ENCODE peak calls at places on chromosome 3, in six cellular contexts. M is H9, J is neuronal stem cell, E is IMR-90, X is mesenchymal stem cell, Z is trophoblast cell. O is an unnamed sample. For H3K9me3, the result is how much of the 10 kb centered on the place peaks cover.

GRCh38 chr3:126659915-126660886 is 5.3 kb upstream of the TXNRD3 start:
- DNase-seq in X (no peak), E (no peak), M (peak), Z (peak), J (no peak), O (no peak)

GRCh38 chr3:8773941-8774542 is 4.6 kb upstream of the OXTR start:
- DNase-seq in E (no peak), J (no peak), X (no peak), M (no peak), Z (no peak), O (no peak)

GRCh38 chr3:117651271-117651670 is 941.7 kb downstream of the TUSC7 start:
- DNase-seq in X (no peak), Z (no peak), J (no peak), M (no peak), E (no peak), O (no peak)

GRCh38 chr3:186653984-186654383 is 11.8 kb upstream of the HRG start:
- DNase-seq in Z (no peak), X (peak), J (peak), E (no peak), M (peak), O (peak)

GRCh38 chr3:71185733-71186455 is 397.6 kb downstream of the FOXP1 start:
- DNase-seq in Z (peak), J (no peak), M (no peak), E (peak), X (peak), O (no peak)

GRCh38 chr3:142447308-142447851 is 457 bp downstream of the XRN1 start:
- DNase-seq in X (peak), J (no peak), E (peak), Z (peak), M (no peak), O (no peak)

GRCh38 chr3:11198495-11198894 is 44.2 kb downstream of the HRH1 start:
- DNase-seq in M (no peak), Z (no peak), J (no peak), X (no peak), E (no peak), O (no peak)

GRCh38 chr3:45043715-45044299 is 17.7 kb downstream of the CLEC3B start:
- DNase-seq in M (no peak), J (no peak), Z (peak), E (peak), X (peak), O (no peak)

GRCh38 chr3:68999605-69000004 is 13.9 kb downstream of the EOGT start:
- DNase-seq in X (peak), J (no peak), M (no peak), Z (no peak), E (peak), O (no peak)

GRCh38 chr3:5053021-5053831 is 68.9 kb upstream of the ARL8B start:
- DNase-seq in X (peak), Z (peak), E (peak), J (no peak), M (no peak), O (no peak)

GRCh38 chr3:27680517-27681246 is 41.4 kb downstream of the EOMES start:
- DNase-seq in M (peak), X (no peak), Z (no peak), J (peak), E (no peak), O (peak)

GRCh38 chr3:195809291-195809785 is 2.4 kb downstream of the MUC4 start:
- DNase-seq in X (no peak), E (no peak), M (no peak), Z (no peak), J (no peak), O (no peak)

GRCh38 chr3:71850654-71851053 is 65.7 kb upstream of the PROK2 start:
- DNase-seq in X (no peak), Z (no peak), E (no peak), M (no peak), J (no peak), O (no peak)

GRCh38 chr3:13655074-13655913 is 106.4 kb downstream of the FBLN2 start:
- DNase-seq in Z (peak), E (peak), M (peak), J (peak), X (peak), O (peak)

GRCh38 chr3:61035573-61035972 is 215.7 kb downstream of the FHIT start:
- DNase-seq in Z (peak), X (no peak), E (no peak), M (no peak), J (no peak), O (no peak)

GRCh38 chr3:134197681-134198261 is 52.9 kb downstream of the RYK start:
- DNase-seq in Z (peak), E (peak), M (no peak), J (no peak), X (peak), O (no peak)

GRCh38 chr3:191961036-191961435 is 500.1 kb downstream of the PYDC2 start:
- DNase-seq in Z (no peak), M (no peak), J (no peak), E (no peak), X (peak), O (no peak)
- H3K18ac ChIP-seq in Z (no peak), M (no peak), J (no peak), E (no peak), X (no peak), O (no peak)

DNA sequence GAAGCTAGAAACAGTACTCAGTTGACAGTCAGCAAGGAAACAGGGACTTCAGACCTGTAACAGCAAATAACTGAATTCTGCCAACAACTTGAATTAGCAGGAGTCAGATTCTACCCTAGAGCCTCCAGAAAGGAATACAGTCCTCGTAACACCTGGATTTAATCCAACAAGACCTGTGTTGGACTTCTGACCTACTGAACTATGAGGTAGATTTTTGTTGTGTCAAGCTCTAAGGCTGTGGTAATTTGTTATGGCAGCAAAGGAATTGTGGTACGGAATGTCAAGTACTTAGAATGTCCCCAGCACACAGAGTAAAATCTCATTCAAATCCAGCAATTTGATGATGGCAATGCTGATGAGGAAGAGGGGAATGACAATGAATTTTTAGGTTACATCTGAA is 234.1 kb downstream of the LRRN1 start:
- DNase-seq in E (no peak), J (no peak), Z (peak), M (no peak), X (no peak), O (no peak)
- H3K9me3 ChIP-seq in E (under half), J (under half), Z (under half), M (under half), X (under half), O (under half)

DNA sequence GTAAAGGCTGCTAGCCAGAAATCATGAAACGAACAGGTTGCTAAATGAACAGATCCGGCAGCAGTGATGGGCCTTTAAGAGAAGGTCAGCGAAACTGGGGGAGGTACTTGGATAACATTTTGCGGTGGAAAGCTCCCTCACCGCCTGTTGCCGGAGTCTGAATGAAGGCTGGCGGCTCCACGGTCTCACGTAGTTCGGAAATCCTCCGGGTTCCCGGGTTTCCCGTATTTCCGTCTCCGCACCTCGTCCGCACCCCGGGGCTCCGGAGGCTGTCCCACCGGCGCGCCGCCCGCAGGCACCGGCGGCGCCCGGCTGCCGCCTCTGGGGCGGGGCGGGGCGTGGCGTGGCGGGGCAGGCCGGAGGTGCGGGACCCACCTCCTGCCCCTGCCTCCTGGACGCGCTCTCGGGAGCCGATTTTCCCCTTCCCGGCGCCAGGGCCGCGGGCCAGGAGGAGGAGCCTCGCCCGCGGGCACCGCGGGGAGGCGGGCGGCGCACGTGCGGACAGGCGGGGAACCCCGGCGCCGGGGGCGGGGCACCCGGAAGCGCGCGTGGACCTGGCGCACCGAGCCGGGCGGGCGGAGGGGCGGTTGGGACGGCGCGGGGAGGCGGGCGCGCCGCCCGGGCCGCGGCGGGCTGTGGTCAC is at the start of gene ZDHHC23:
- DNase-seq in E (peak), Z (peak), J (peak), X (peak), M (peak), O (no peak)
- H3K18ac ChIP-seq in E (no peak), Z (peak), J (peak), X (no peak), M (no peak), O (no peak)

GRCh38 chr3:62371032-62371734 is 2.2 kb downstream of the FEZF2 start:
- DNase-seq in J (no peak), X (no peak), Z (no peak), E (no peak), M (peak), O (no peak)

GRCh38 chr3:62371735-62372591 is 1.4 kb downstream of the FEZF2 start:
- DNase-seq in M (peak), J (no peak), E (no peak), Z (no peak), X (no peak), O (no peak)

GRCh38 chr3:62373215-62373614 is at the start of gene FEZF2:
- DNase-seq in X (no peak), J (no peak), E (no peak), Z (no peak), M (peak), O (peak)

GRCh38 chr3:62373714-62374333 is 474 bp upstream of the FEZF2 start:
- DNase-seq in Z (no peak), X (no peak), M (peak), E (no peak), J (no peak), O (peak)

GRCh38 chr3:62372621-62373041 is 719 bp downstream of the FEZF2 start:
- DNase-seq in J (no peak), E (no peak), X (no peak), Z (no peak), M (peak), O (no peak)
- H3K9me3 ChIP-seq in J (under half), E (under half), X (under half), Z (under half), M (under half), O (under half)

GRCh38 chr3:125192190-125193035 is 20.1 kb downstream of the SLC12A8 start:
- DNase-seq in J (no peak), Z (peak), X (no peak), M (peak), E (no peak), O (no peak)
- H3K18ac ChIP-seq in J (no peak), Z (no peak), X (no peak), M (no peak), E (no peak), O (no peak)

DNA sequence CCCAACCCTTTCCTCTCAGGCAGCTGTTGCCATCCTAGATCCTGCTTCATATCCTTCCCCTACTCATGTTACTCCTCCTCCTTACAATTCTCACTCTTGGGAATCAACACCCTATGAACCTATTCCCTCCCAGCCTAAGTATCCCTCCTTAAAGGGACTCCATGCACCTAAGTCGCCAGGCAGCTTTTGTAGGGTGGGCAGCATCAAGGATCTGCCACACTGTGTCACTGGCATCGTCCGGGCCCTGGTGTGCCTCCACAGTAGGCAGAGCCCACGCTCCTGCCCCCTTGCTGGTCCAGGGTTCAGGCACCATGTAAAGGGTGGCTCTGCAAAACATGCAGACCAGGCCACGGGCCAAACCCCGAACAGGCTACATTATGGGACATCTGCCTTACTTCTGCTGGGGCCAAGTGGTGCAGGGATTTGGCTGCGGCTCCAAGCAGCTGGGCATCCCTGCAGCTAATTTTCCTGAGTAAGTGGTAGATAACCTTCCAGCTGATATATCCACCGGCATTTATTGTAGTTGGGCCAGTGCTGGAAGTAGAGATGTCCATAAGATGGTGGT is 53.4 kb downstream of the GSK3B start:
- DNase-seq in E (no peak), M (peak), Z (no peak), X (no peak), J (no peak), O (no peak)
- H3K9me3 ChIP-seq in E (under half), M (under half), Z (under half), X (under half), J (half or more), O (under half)